ENCODE peak calls at places on chromosome 21, in five cellular contexts. L is IMR-90, K is body of pancreas, X is astrocyte, Q is suprapubic skin. J is an unnamed sample. For H3K4me1, the result is how much of the 10 kb centered on the place peaks cover.

GRCh38 chr21:20997308-20997632 is 939 bp upstream of the NCAM2 start:
- DNase-seq in L (no peak), K (no peak), X (no peak), Q (no peak), J (no peak)

GRCh38 chr21:29854795-29855194 is 85.0 kb downstream of the GRIK1 start:
- DNase-seq in L (no peak), K (no peak), X (no peak), Q (no peak), J (no peak)

GRCh38 chr21:41763996-41764395 is 2.9 kb downstream of the RIPK4 start:
- DNase-seq in L (no peak), K (no peak), X (no peak), Q (no peak), J (no peak)

GRCh38 chr21:14533555-14534400 is 12.3 kb downstream of the SAMSN1 start:
- DNase-seq in L (no peak), K (no peak), X (peak), Q (no peak), J (peak)

GRCh38 chr21:31470896-31471694 is 127.0 kb upstream of the TIAM1 start:
- DNase-seq in L (no peak), K (no peak), X (no peak), Q (no peak), J (no peak)

GRCh38 chr21:31459457-31459856 is 115.4 kb upstream of the TIAM1 start:
- DNase-seq in L (no peak), K (no peak), X (no peak), Q (no peak), J (no peak)

GRCh38 chr21:33244781-33245105 is 15.0 kb downstream of the IFNAR2 start:
- DNase-seq in L (no peak), K (no peak), X (no peak), Q (no peak), J (no peak)

GRCh38 chr21:8994640-8995511 is 1526.5 kb upstream of the TPTE start:
- DNase-seq in L (no peak), K (no peak), X (no peak), Q (no peak), J (no peak)

GRCh38 chr21:36699546-36700294 is 805 bp downstream of the SIM2 start:
- DNase-seq in L (no peak), K (no peak), X (no peak), Q (no peak), J (no peak)

GRCh38 chr21:41677671-41678015 is 89.2 kb downstream of the RIPK4 start:
- DNase-seq in L (no peak), K (peak), X (peak), Q (no peak), J (no peak)

GRCh38 chr21:25456672-25457071 is 150.6 kb downstream of the MRPL39 start:
- DNase-seq in L (peak), K (peak), X (peak), Q (no peak), J (no peak)

GRCh38 chr21:26280715-26281310 is 110.2 kb upstream of the APP start:
- DNase-seq in L (no peak), K (no peak), X (no peak), Q (no peak), J (peak)

GRCh38 chr21:45262616-45263015 is 25.1 kb downstream of the POFUT2 start:
- DNase-seq in L (no peak), K (no peak), X (no peak), Q (peak), J (no peak)

GRCh38 chr21:32463889-32464300 is 51.4 kb downstream of the EVA1C start:
- DNase-seq in L (peak), K (no peak), X (peak), Q (no peak), J (no peak)

GRCh38 chr21:46457801-46458314 is 833 bp upstream of the DIP2A start:
- DNase-seq in L (peak), K (peak), X (peak), Q (no peak), J (peak)

GRCh38 chr21:38794978-38795377 is 10.8 kb upstream of the ETS2 start:
- DNase-seq in L (no peak), K (peak), X (no peak), Q (no peak), J (no peak)

GRCh38 chr21:38798081-38798480 is 7.6 kb upstream of the ETS2 start:
- DNase-seq in L (no peak), K (no peak), X (no peak), Q (no peak), J (no peak)

GRCh38 chr21:38795475-38795874 is 10.3 kb upstream of the ETS2 start:
- DNase-seq in L (no peak), K (no peak), X (no peak), Q (no peak), J (no peak)

GRCh38 chr21:38797470-38797869 is 8.3 kb upstream of the ETS2 start:
- DNase-seq in L (no peak), K (peak), X (no peak), Q (no peak), J (no peak)

DNA sequence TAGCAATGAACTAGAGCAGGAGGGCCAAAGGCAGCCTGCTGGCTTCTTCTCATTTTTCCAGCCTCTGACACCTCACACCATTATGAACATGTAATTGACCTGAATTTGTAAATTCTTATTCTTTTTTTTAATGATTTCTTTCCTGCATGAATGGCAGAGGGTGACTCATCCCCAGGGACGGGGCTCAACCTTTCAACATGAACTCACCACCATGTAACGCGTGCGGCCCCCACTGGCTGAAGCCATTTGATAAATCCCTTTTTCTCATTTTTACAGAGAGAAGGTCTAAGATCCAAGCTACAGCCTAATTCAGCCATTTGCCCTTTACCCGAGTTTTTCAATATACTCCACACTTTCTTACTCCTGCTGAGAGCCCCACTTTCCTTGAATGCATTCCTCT is 9.3 kb upstream of the ETS2 start:
- DNase-seq in L (peak), K (no peak), X (peak), Q (no peak), J (peak)
- TF ChIP-seq CTCF in L (peak), K (no peak), X (peak), Q (no peak), J (peak)

DNA sequence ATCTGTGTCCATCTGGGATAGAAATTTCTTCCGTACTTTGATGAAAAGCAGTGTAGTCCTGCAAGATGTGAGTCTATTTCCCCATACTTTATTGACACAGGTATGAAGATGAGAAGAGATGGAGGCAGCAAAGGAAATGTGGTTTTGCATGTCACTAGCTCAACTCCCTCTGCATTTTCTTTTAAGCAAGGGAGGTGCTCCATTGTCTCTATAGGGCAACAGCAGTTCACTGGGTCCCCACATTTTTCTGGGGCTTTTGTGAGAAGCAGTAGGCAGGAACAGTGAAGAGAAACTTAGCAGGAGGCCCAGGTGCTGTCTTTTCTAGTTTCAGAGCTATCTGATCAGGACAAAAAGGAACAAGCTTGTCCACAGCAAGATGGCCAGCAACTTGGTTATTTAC is 37.1 kb downstream of the C21orf91 start:
- DNase-seq in L (no peak), K (no peak), X (no peak), Q (no peak), J (no peak)
- H3K4me1 ChIP-seq in L (under half), K (under half), X (under half), Q (under half), J (under half)

GRCh38 chr21:43643193-43643592 is 16.1 kb downstream of the HSF2BP start:
- DNase-seq in L (no peak), K (no peak), X (no peak), Q (no peak), J (no peak)

GRCh38 chr21:43645987-43646386 is 13.3 kb downstream of the HSF2BP start:
- DNase-seq in L (no peak), K (no peak), X (no peak), Q (no peak), J (no peak)

GRCh38 chr21:43644609-43645008 is 14.7 kb downstream of the HSF2BP start:
- DNase-seq in L (peak), K (no peak), X (peak), Q (no peak), J (peak)

GRCh38 chr21:43646550-43647260 is 12.6 kb downstream of the HSF2BP start:
- DNase-seq in L (peak), K (peak), X (peak), Q (peak), J (peak)

GRCh38 chr21:43645414-43645891 is 13.8 kb downstream of the HSF2BP start:
- DNase-seq in L (peak), K (peak), X (peak), Q (no peak), J (peak)
- TF ChIP-seq CTCF in L (peak), K (no peak), X (peak), Q (peak), J (peak)

DNA sequence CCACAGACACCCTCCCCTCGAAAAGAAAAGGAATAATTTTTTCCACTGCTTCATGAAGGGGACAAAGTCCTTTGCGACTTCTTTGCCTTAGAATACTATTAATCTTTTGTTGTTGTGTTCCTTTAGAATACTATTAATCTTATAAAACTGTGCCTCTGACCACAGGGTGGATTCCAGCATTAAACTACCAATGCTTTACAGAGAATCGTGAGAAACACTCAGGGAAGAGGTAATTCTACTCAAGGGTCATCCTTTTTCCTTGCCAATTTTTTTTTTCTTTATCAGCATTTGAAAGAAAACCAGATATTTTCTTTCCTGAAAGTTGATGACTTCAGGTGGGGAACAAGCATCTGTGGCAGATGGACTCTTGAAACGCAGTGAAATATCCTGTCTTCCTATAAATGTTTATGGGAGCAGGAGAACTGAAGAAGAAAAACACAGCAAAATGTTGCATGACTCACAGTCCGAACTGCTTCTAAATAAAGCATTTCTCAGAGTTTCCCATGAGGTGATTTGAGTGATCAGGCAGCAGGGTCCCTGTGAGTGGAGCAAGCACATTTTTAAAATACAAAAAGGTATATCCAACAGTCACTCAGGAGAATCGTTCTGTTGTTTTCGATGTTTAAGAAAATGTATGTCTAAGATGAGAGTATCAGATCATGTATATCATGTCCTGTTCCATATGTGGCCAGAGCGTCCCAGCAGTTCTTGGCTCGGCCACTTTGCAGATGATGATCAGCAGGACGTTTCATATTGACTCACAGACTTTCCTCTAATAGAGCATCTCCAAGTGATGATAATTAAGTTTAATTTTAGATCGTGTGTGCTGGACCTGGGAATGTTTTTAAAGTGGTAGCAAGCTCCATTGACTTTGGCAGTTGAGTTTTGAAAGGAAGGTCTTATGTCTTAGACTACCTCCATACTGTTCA is 154.3 kb upstream of the RUNX1 start:
- DNase-seq in L (peak), K (no peak), X (peak), Q (no peak), J (no peak)
- H3K4me1 ChIP-seq in L (under half), K (under half), X (under half), Q (under half), J (under half)